ENCODE peak calls at places on chromosomes 11 and 22, in seven cellular contexts. T is IMR-90, L is AG09309, J is BJ, E is tibial nerve, X is ovary, G is fibroblast of mammary gland. Q is an unnamed sample.

GRCh38 chr22:42560781-42561180 is 7.0 kb downstream of the SERHL2 start:
- DNase-seq in L (no peak), G (peak), J (no peak), T (no peak), X (no peak), E (no peak), Q (peak)

GRCh38 chr11:3627291-3627690 is 14.5 kb downstream of the ART5 start:
- DNase-seq in E (no peak), J (peak), T (peak), G (peak), L (peak), X (no peak), Q (peak)

GRCh38 chr11:2530855-2531200 is 86.0 kb downstream of the KCNQ1 start:
- DNase-seq in E (no peak), L (no peak), T (no peak), J (no peak), G (no peak), X (peak), Q (no peak)

GRCh38 chr11:116731097-116731761 is 41.6 kb downstream of the BUD13 start:
- DNase-seq in X (no peak), E (no peak), T (peak), J (no peak), L (no peak), G (no peak), Q (peak)

GRCh38 chr11:96500440-96500839 is 110.6 kb downstream of the JRKL start:
- DNase-seq in E (no peak), T (no peak), J (no peak), G (no peak), L (no peak), X (no peak), Q (no peak)

GRCh38 chr11:93921695-93922468 is 71.5 kb upstream of the VSTM5 start:
- DNase-seq in L (no peak), E (no peak), X (no peak), G (peak), J (no peak), T (peak), Q (peak)

GRCh38 chr11:77548552-77549439 is 41.0 kb upstream of the AQP11 start:
- DNase-seq in E (no peak), J (no peak), L (no peak), T (no peak), G (no peak), X (no peak), Q (no peak)

GRCh38 chr11:122655527-122656072 is at the start of gene UBASH3B:
- DNase-seq in X (peak), T (peak), J (no peak), E (peak), L (peak), G (peak), Q (peak)

GRCh38 chr22:44937216-44937615 is 72.6 kb downstream of the PHF21B start:
- DNase-seq in X (no peak), J (no peak), T (no peak), E (no peak), G (no peak), L (no peak), Q (no peak)

GRCh38 chr22:50270302-50271010 is at the start of gene MAPK11:
- DNase-seq in L (no peak), T (peak), J (no peak), G (peak), X (peak), E (peak), Q (peak)

GRCh38 chr22:48182036-48182435 is 1419.6 kb downstream of the TBC1D22A start:
- DNase-seq in X (no peak), G (no peak), E (no peak), L (no peak), T (no peak), J (no peak), Q (no peak)

GRCh38 chr22:25366408-25366807 is 147.0 kb downstream of the CRYBB2 start:
- DNase-seq in E (no peak), L (no peak), G (no peak), J (no peak), X (no peak), T (no peak), Q (no peak)

GRCh38 chr22:27715078-27715477 is 86.5 kb downstream of the MN1 start:
- DNase-seq in X (no peak), T (no peak), L (no peak), G (no peak), E (no peak), J (no peak), Q (no peak)

GRCh38 chr11:94241896-94242295 is 62.5 kb upstream of the IZUMO1R start:
- DNase-seq in G (no peak), T (no peak), E (no peak), J (no peak), L (no peak), X (no peak), Q (no peak)

GRCh38 chr11:724063-724732 is 18.2 kb downstream of the EPS8L2 start:
- DNase-seq in E (no peak), T (no peak), G (no peak), X (no peak), J (no peak), L (no peak), Q (no peak)

GRCh38 chr22:47294222-47294532 is 531.7 kb downstream of the TBC1D22A start:
- DNase-seq in T (peak), G (peak), L (peak), E (no peak), X (no peak), J (peak), Q (peak)

GRCh38 chr11:106446961-106447360 is 369.5 kb downstream of the AASDHPPT start:
- DNase-seq in E (no peak), T (no peak), J (no peak), G (no peak), X (no peak), L (no peak), Q (no peak)

GRCh38 chr11:73464347-73464746 is 88.1 kb downstream of the RELT start:
- DNase-seq in L (no peak), T (peak), X (no peak), J (no peak), E (no peak), G (no peak), Q (no peak)

GRCh38 chr22:39818050-39818449 is 75.5 kb downstream of the ENTHD1 start:
- DNase-seq in L (no peak), J (no peak), T (peak), X (no peak), E (no peak), G (peak), Q (no peak)

GRCh38 chr22:41561788-41562187 is 978 bp downstream of the CSDC2 start:
- DNase-seq in L (no peak), X (no peak), E (no peak), T (no peak), J (no peak), G (no peak), Q (no peak)

GRCh38 chr11:8646873-8647272 is 35.6 kb downstream of the TRIM66 start:
- DNase-seq in J (no peak), L (no peak), X (no peak), T (no peak), E (no peak), G (no peak), Q (no peak)

GRCh38 chr22:28231423-28231822 is 312.4 kb upstream of the PITPNB start:
- DNase-seq in T (peak), J (no peak), G (peak), L (no peak), E (no peak), X (no peak), Q (peak)

GRCh38 chr11:130553306-130553705 is 104.9 kb downstream of the ADAMTS15 start:
- DNase-seq in J (peak), X (no peak), T (peak), E (no peak), G (peak), L (peak), Q (peak)

GRCh38 chr22:40855104-40855959 is 1.1 kb downstream of the ST13 start:
- DNase-seq in G (peak), T (no peak), J (no peak), X (peak), E (no peak), L (no peak), Q (peak)

GRCh38 chr11:95521862-95522261 is 267.7 kb downstream of the FAM76B start:
- DNase-seq in T (no peak), X (no peak), J (no peak), G (no peak), L (no peak), E (no peak), Q (no peak)

GRCh38 chr11:581752-582151 is 5.5 kb downstream of the PHRF1 start:
- DNase-seq in L (no peak), E (no peak), X (no peak), G (no peak), J (no peak), T (no peak), Q (no peak)

DNA sequence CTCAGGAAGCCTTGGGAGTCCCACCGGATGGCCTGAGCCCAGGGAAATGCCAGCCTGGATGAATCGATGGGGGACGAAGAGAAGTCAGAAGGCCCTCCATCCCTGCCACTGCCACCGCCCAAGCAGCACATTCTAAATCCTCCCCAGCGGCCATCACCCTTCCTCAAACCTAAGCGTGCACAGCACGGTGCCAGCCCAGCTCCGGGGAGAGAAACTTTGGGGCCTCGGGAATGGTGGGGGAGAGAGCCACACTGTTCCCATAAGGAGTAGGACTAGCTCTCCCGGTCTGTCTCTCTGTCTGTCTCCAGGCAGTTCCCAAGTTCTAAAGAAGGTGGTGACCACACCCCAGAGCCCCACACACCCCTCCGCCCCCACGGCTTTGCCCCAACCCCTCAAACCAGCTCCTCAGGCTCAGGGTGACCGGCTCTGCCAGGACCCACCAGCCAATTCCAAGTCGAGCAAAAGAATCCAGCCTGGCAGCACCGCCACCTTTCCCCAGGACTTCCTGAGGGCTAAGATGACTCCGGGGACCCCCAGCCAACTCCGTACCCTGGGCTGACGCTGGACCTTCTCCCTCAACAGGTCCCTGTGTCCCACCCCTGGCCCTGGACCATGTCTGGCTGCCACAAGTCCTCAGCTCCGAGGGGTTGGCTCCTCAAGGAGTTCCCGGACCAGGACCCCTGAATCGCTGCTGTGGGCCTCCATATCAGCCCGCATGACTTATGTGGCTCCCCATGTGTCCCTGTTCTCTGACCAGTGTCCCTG is 2.7 kb downstream of the AHNAK start:
- DNase-seq in J (no peak), X (no peak), E (no peak), G (no peak), L (no peak), T (no peak), Q (no peak)
- H3K4me3 ChIP-seq in J (peak), X (peak), E (peak), G (peak), L (peak), T (peak), Q (peak)

GRCh38 chr11:64084146-64084961 is 48.6 kb downstream of the FLRT1 start:
- DNase-seq in E (no peak), X (no peak), L (no peak), T (no peak), G (no peak), J (no peak), Q (no peak)

GRCh38 chr11:64078905-64079304 is 43.2 kb downstream of the FLRT1 start:
- DNase-seq in L (no peak), G (no peak), E (no peak), J (no peak), X (no peak), T (no peak), Q (no peak)

GRCh38 chr11:64080390-64080789 is 44.7 kb downstream of the FLRT1 start:
- DNase-seq in G (no peak), T (no peak), L (no peak), E (no peak), X (no peak), J (no peak), Q (no peak)

GRCh38 chr11:64083681-64084080 is 48.0 kb downstream of the FLRT1 start:
- DNase-seq in E (no peak), J (no peak), T (no peak), G (no peak), X (no peak), L (no peak), Q (no peak)

DNA sequence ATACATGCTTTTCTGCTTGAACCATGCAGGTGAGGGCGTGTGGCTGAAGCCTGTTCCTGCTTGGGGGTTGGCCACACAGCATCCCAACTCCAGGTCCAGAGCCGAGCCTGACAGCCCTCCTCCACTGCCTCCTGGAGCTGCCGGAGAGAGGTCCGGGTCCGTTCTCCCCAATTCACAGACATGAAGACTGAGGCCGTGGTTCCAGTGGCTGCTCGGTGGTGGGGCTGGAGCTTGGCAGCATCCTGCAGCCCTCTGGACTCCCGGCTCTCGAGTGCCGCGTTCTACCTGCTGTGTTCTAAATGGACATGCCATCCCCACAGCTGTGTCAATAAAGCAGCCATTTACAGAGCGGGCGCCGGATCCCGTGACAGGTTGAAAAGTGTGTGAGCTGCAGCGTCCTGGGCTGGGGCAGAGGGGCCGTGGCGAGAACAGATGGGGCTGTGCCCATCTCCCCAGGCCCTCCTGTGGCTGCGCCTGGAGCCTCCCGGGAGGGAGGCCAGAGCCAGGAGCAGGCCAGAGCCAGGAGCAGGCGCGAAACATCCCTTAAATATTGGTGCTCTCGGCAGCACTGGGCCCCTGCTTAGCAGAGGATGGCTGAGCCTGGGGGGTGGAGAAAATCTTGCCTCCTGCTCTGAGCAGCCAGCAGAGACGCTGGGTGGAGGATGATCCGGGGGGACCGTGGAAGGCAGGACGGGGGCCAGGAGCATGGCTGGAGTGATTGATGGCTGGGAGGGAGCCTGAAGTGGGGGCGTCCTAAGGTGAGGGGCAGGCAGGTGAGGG is 46.1 kb downstream of the FLRT1 start:
- DNase-seq in L (no peak), E (no peak), G (no peak), X (no peak), T (no peak), J (no peak), Q (no peak)
- TF ChIP-seq CTCF in L (no peak), E (no peak), G (no peak), X (no peak), T (no peak), J (no peak), Q (no peak)

DNA sequence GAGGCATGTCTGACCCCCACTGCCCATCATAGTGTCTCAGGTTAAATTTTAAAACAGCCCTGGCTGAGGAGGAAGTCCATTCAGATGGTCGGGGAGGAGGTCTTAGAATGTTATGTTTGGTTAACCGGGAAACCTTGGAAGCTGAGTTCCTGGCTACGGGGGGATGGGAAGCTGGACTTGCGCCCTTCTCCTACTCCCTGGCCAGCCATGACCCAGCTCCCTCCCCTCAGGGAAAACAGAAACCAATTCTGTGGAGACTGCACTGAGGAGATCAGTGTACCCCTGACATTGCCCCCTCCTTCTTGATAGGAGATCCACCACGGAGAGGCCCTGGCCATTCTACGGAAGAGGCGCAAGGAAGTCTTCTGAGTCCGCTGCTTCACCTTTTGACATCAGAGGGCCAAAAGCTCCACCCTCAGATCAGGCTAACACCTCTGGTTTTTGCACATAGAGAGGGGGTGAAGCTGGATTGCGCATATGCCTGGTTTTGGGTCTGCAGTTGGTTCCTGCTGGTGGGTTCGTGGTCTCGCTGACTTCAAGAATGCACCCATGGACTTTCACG is 2.7 kb upstream of the KRTAP5-9 start:
- DNase-seq in T (no peak), X (no peak), G (no peak), E (no peak), L (no peak), J (no peak), Q (no peak)
- H3K4me3 ChIP-seq in T (no peak), X (no peak), G (no peak), E (no peak), L (no peak), J (no peak), Q (no peak)

DNA sequence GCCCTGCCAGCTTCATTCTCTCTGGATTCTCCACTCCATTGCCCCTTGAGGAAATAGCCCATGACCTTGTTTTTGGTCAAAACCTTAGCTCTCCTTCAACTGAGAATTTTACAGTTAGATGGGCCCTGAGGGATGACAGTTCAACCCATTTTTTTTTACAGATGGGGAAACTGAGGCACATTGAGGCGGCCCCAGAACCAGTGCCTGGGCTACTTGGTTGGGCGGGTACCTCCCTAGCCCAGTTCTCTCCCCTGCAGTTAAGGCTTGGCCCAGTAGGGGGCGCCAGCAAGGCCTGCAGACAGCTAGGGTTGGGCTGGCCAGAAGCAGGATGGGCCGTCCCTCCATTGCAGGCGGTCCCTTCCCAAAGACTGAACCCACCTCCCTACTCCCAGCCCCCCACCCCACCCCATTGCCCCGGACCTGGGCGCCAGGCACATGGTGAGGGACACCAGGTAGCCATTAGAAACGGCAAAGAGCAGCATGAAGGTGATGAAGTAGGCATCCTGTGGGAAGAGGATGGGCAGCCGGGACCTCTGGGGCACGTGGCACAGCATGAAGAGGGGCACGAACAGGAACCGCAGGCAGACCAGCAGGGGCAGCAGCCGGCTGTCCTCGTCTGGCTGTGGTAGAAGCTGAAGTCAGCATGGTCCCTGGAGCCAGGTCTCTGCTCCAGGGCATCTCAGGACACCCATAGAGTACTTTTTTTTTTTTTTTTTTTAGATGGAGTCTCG is 7.6 kb downstream of the SLC29A2 start:
- DNase-seq in E (no peak), L (no peak), J (no peak), G (peak), T (no peak), X (no peak), Q (peak)
- TF ChIP-seq CTCF in E (peak), L (peak), J (peak), G (peak), T (peak), X (no peak), Q (peak)

DNA sequence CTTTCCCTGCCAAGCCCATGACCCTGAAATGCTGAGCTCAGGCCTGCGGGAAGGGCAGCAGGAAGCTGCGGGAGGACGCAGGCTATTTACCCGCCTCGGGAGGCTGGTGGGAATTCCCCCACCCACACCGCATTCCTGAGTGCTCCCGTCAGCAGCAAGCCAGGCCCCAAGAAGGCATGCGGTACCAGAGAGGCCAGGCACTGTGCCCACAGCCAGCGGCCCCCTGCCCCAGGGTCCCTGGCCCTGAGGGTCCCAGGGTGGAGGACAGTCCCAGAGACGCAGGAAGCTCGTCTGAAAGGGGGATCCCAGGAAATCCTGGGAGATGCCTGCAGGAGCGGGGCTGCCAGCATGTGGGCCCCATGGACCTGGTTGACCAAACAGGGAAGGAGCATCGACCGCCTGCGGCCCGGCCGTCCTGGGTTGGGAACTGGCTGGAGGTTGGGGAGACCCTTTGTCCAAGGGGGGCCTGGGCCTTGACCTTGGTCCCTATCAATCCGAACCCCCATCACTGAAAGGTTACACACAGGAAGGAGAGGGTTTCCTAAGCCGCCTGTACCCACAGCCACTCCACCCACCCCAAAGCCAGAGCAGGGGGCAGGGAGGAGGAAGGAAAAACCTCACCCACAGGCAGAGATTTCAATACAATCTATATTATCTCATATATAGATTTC is 17.0 kb downstream of the MAFF start:
- DNase-seq in G (peak), X (peak), T (peak), E (peak), J (peak), L (peak), Q (peak)
- H3K4me3 ChIP-seq in G (no peak), X (no peak), T (no peak), E (no peak), J (no peak), L (no peak), Q (no peak)

GRCh38 chr11:59528741-59529140 is 17.4 kb downstream of the OR4D9 start:
- DNase-seq in J (no peak), T (no peak), G (no peak), E (no peak), L (no peak), X (no peak), Q (no peak)

GRCh38 chr11:59520741-59521140 is 9.4 kb downstream of the OR4D9 start:
- DNase-seq in L (no peak), J (no peak), T (no peak), X (no peak), G (no peak), E (no peak), Q (no peak)

GRCh38 chr11:59523541-59523940 is 12.2 kb downstream of the OR4D9 start:
- DNase-seq in T (no peak), J (no peak), E (no peak), L (no peak), X (no peak), G (no peak), Q (no peak)
- TF ChIP-seq CTCF in T (no peak), J (no peak), E (no peak), L (no peak), X (no peak), G (no peak), Q (no peak)